ENCODE peak calls at places on chromosomes 2 and 18, in eight cellular contexts. One of them, this sample, is unnamed.

GRCh38 chr18:58385472-58385871 is 243.4 kb downstream of the ALPK2 start:
- DNase-seq in nephron progenitor cell: no peak
- DNase-seq in GM23248: no peak
- DNase-seq in osteocyte: peak; percentile 79
- DNase-seq in B cell: no peak
- DNase-seq in H9: peak; percentile 14
- DNase-seq in stimulated activated CD4-positive, alpha-beta T cell treated with anti-CD3 and anti-CD28 coated beads, TNF-alpha, amount 100 ng/mL, for 48 hours: no peak
- DNase-seq in midbrain: no peak
- DNase-seq in this sample: no peak

GRCh38 chr2:9174771-9175441 is 31.7 kb upstream of the ASAP2 start:
- DNase-seq in stimulated activated CD4-positive, alpha-beta T cell treated with anti-CD3 and anti-CD28 coated beads, TNF-alpha, amount 100 ng/mL, for 48 hours: no peak
- DNase-seq in GM23248: peak; percentile 92
- DNase-seq in nephron progenitor cell: no peak
- DNase-seq in midbrain: no peak
- DNase-seq in H9: peak; percentile 61
- DNase-seq in B cell: no peak
- DNase-seq in osteocyte: no peak
- DNase-seq in this sample: no peak

GRCh38 chr18:12291690-12292089 is 16.4 kb upstream of the TUBB6 start:
- DNase-seq in nephron progenitor cell: no peak
- DNase-seq in stimulated activated CD4-positive, alpha-beta T cell treated with anti-CD3 and anti-CD28 coated beads, TNF-alpha, amount 100 ng/mL, for 48 hours: no peak
- DNase-seq in H9: no peak
- DNase-seq in B cell: no peak
- DNase-seq in GM23248: no peak
- DNase-seq in osteocyte: no peak
- DNase-seq in midbrain: no peak
- DNase-seq in this sample: no peak

GRCh38 chr2:74128206-74128605 is 19.5 kb downstream of the BOLA3 start:
- DNase-seq in midbrain: no peak
- DNase-seq in osteocyte: no peak
- DNase-seq in nephron progenitor cell: no peak
- DNase-seq in B cell: no peak
- DNase-seq in stimulated activated CD4-positive, alpha-beta T cell treated with anti-CD3 and anti-CD28 coated beads, TNF-alpha, amount 100 ng/mL, for 48 hours: no peak
- DNase-seq in H9: no peak
- DNase-seq in GM23248: no peak
- DNase-seq in this sample: no peak

GRCh38 chr2:228827056-228827455 is 444.0 kb downstream of the PID1 start:
- DNase-seq in osteocyte: no peak
- DNase-seq in nephron progenitor cell: no peak
- DNase-seq in GM23248: peak; percentile 62
- DNase-seq in midbrain: no peak
- DNase-seq in stimulated activated CD4-positive, alpha-beta T cell treated with anti-CD3 and anti-CD28 coated beads, TNF-alpha, amount 100 ng/mL, for 48 hours: no peak
- DNase-seq in B cell: no peak
- DNase-seq in H9: no peak
- DNase-seq in this sample: no peak

GRCh38 chr2:85601771-85602475 is 575 bp downstream of the TMEM150A start:
- DNase-seq in osteocyte: peak; percentile 87
- DNase-seq in GM23248: peak; percentile 79
- DNase-seq in midbrain: peak; percentile 75
- DNase-seq in stimulated activated CD4-positive, alpha-beta T cell treated with anti-CD3 and anti-CD28 coated beads, TNF-alpha, amount 100 ng/mL, for 48 hours: no peak
- DNase-seq in B cell: peak; percentile 33
- DNase-seq in H9: peak; percentile 61
- DNase-seq in nephron progenitor cell: peak; percentile 72
- DNase-seq in this sample: no peak

GRCh38 chr18:48475635-48476549 is 62.9 kb upstream of the CTIF start:
- DNase-seq in osteocyte: peak; percentile 85
- DNase-seq in B cell: peak; percentile 33
- DNase-seq in stimulated activated CD4-positive, alpha-beta T cell treated with anti-CD3 and anti-CD28 coated beads, TNF-alpha, amount 100 ng/mL, for 48 hours: no peak
- DNase-seq in midbrain: peak; percentile 78
- DNase-seq in H9: peak; percentile 81
- DNase-seq in GM23248: peak; percentile 83
- DNase-seq in nephron progenitor cell: peak; percentile 60
- DNase-seq in this sample: peak; percentile 68

GRCh38 chr2:69798466-69798908 is 31.0 kb upstream of the GMCL1 start:
- DNase-seq in nephron progenitor cell: peak; percentile 24
- DNase-seq in GM23248: peak; percentile 83
- DNase-seq in H9: no peak
- DNase-seq in B cell: no peak
- DNase-seq in midbrain: no peak
- DNase-seq in stimulated activated CD4-positive, alpha-beta T cell treated with anti-CD3 and anti-CD28 coated beads, TNF-alpha, amount 100 ng/mL, for 48 hours: no peak
- DNase-seq in osteocyte: peak; percentile 64
- DNase-seq in this sample: peak; percentile 54

GRCh38 chr2:65076345-65076710 is 20.1 kb downstream of the CEP68 start:
- DNase-seq in GM23248: peak; percentile 74
- DNase-seq in midbrain: no peak
- DNase-seq in nephron progenitor cell: no peak
- DNase-seq in osteocyte: peak; percentile 46
- DNase-seq in H9: no peak
- DNase-seq in stimulated activated CD4-positive, alpha-beta T cell treated with anti-CD3 and anti-CD28 coated beads, TNF-alpha, amount 100 ng/mL, for 48 hours: no peak
- DNase-seq in B cell: no peak
- DNase-seq in this sample: no peak

GRCh38 chr2:16664052-16664731 is 1.4 kb downstream of the CYRIA start:
- DNase-seq in GM23248: peak; percentile 19
- DNase-seq in B cell: peak; percentile 75
- DNase-seq in stimulated activated CD4-positive, alpha-beta T cell treated with anti-CD3 and anti-CD28 coated beads, TNF-alpha, amount 100 ng/mL, for 48 hours: no peak
- DNase-seq in H9: peak; percentile 44
- DNase-seq in osteocyte: no peak
- DNase-seq in nephron progenitor cell: peak; percentile 36
- DNase-seq in midbrain: peak; percentile 86
- DNase-seq in this sample: peak; percentile 61

GRCh38 chr2:205218056-205218455 is 464.2 kb upstream of the NRP2 start:
- DNase-seq in osteocyte: no peak
- DNase-seq in stimulated activated CD4-positive, alpha-beta T cell treated with anti-CD3 and anti-CD28 coated beads, TNF-alpha, amount 100 ng/mL, for 48 hours: no peak
- DNase-seq in GM23248: peak; percentile 50
- DNase-seq in nephron progenitor cell: no peak
- DNase-seq in B cell: no peak
- DNase-seq in midbrain: no peak
- DNase-seq in H9: no peak
- DNase-seq in this sample: no peak

GRCh38 chr2:232236200-232236599 is 142.4 kb upstream of the ALPP start:
- DNase-seq in H9: no peak
- DNase-seq in osteocyte: no peak
- DNase-seq in B cell: no peak
- DNase-seq in stimulated activated CD4-positive, alpha-beta T cell treated with anti-CD3 and anti-CD28 coated beads, TNF-alpha, amount 100 ng/mL, for 48 hours: no peak
- DNase-seq in midbrain: no peak
- DNase-seq in GM23248: peak; percentile 26
- DNase-seq in nephron progenitor cell: no peak
- DNase-seq in this sample: no peak

GRCh38 chr2:70850905-70851304 is 15.3 kb upstream of the CD207 start:
- DNase-seq in nephron progenitor cell: no peak
- DNase-seq in B cell: no peak
- DNase-seq in midbrain: peak; percentile 74
- DNase-seq in GM23248: peak; percentile 25
- DNase-seq in H9: no peak
- DNase-seq in osteocyte: no peak
- DNase-seq in stimulated activated CD4-positive, alpha-beta T cell treated with anti-CD3 and anti-CD28 coated beads, TNF-alpha, amount 100 ng/mL, for 48 hours: no peak
- DNase-seq in this sample: no peak

GRCh38 chr2:206535587-206535986 is 92.3 kb downstream of the ADAM23 start:
- DNase-seq in GM23248: no peak
- DNase-seq in stimulated activated CD4-positive, alpha-beta T cell treated with anti-CD3 and anti-CD28 coated beads, TNF-alpha, amount 100 ng/mL, for 48 hours: no peak
- DNase-seq in H9: no peak
- DNase-seq in nephron progenitor cell: no peak
- DNase-seq in osteocyte: no peak
- DNase-seq in B cell: no peak
- DNase-seq in midbrain: no peak
- DNase-seq in this sample: no peak

GRCh38 chr2:33216508-33217182 is 259.8 kb upstream of the RASGRP3 start:
- DNase-seq in stimulated activated CD4-positive, alpha-beta T cell treated with anti-CD3 and anti-CD28 coated beads, TNF-alpha, amount 100 ng/mL, for 48 hours: no peak
- DNase-seq in osteocyte: no peak
- DNase-seq in B cell: no peak
- DNase-seq in H9: no peak
- DNase-seq in midbrain: peak; percentile 17
- DNase-seq in nephron progenitor cell: no peak
- DNase-seq in GM23248: peak; percentile 66
- DNase-seq in this sample: no peak

GRCh38 chr2:170180031-170180566 is 2.2 kb downstream of the MYO3B start:
- DNase-seq in H9: no peak
- DNase-seq in B cell: no peak
- DNase-seq in osteocyte: no peak
- DNase-seq in GM23248: no peak
- DNase-seq in midbrain: no peak
- DNase-seq in nephron progenitor cell: no peak
- DNase-seq in stimulated activated CD4-positive, alpha-beta T cell treated with anti-CD3 and anti-CD28 coated beads, TNF-alpha, amount 100 ng/mL, for 48 hours: no peak
- DNase-seq in this sample: no peak

GRCh38 chr2:223826995-223827394 is 10.4 kb downstream of the AP1S3 start:
- DNase-seq in H9: no peak
- DNase-seq in B cell: no peak
- DNase-seq in osteocyte: no peak
- DNase-seq in GM23248: no peak
- DNase-seq in stimulated activated CD4-positive, alpha-beta T cell treated with anti-CD3 and anti-CD28 coated beads, TNF-alpha, amount 100 ng/mL, for 48 hours: no peak
- DNase-seq in midbrain: no peak
- DNase-seq in nephron progenitor cell: no peak
- DNase-seq in this sample: no peak

GRCh38 chr2:73716518-73717250 is 20.5 kb downstream of the TPRKB start:
- DNase-seq in midbrain: peak; percentile 6
- DNase-seq in H9: no peak
- DNase-seq in stimulated activated CD4-positive, alpha-beta T cell treated with anti-CD3 and anti-CD28 coated beads, TNF-alpha, amount 100 ng/mL, for 48 hours: no peak
- DNase-seq in nephron progenitor cell: no peak
- DNase-seq in GM23248: no peak
- DNase-seq in osteocyte: no peak
- DNase-seq in B cell: no peak
- DNase-seq in this sample: no peak

GRCh38 chr2:222805591-222806304 is 55.1 kb upstream of the ACSL3 start:
- DNase-seq in nephron progenitor cell: no peak
- DNase-seq in osteocyte: peak; percentile 11
- DNase-seq in H9: no peak
- DNase-seq in midbrain: no peak
- DNase-seq in stimulated activated CD4-positive, alpha-beta T cell treated with anti-CD3 and anti-CD28 coated beads, TNF-alpha, amount 100 ng/mL, for 48 hours: no peak
- DNase-seq in B cell: no peak
- DNase-seq in GM23248: no peak
- DNase-seq in this sample: no peak

GRCh38 chr2:29192526-29192925 is 77.3 kb downstream of the CLIP4 start:
- DNase-seq in H9: no peak
- DNase-seq in nephron progenitor cell: no peak
- DNase-seq in osteocyte: no peak
- DNase-seq in midbrain: no peak
- DNase-seq in stimulated activated CD4-positive, alpha-beta T cell treated with anti-CD3 and anti-CD28 coated beads, TNF-alpha, amount 100 ng/mL, for 48 hours: no peak
- DNase-seq in B cell: no peak
- DNase-seq in GM23248: peak; percentile 62
- DNase-seq in this sample: no peak

This sample was measured in ecto neural progenitor cell.